ENCODE peak calls at places on chromosomes 16 and 17, in ten cellular contexts. Q, U, X, D, K, H, W, N, G and P are unnamed samples. For H3K4me1, the result is how much of the 10 kb centered on the place peaks cover.

GRCh38 chr17:27346228-27346899 is 52.5 kb downstream of the WSB1 start:
- DNase-seq in Q (no peak), N (no peak), K (no peak), G (no peak), H (no peak), X (no peak), U (no peak), W (no peak), D (no peak), P (no peak)

GRCh38 chr16:54930034-54930938 is at the start of gene IRX5:
- DNase-seq in Q (peak), G (peak), N (peak), U (peak), D (peak), H (peak), X (peak), K (peak), W (peak), P (peak)

GRCh38 chr17:69732272-69732671 is 317.8 kb downstream of the MAP2K6 start:
- DNase-seq in W (no peak), N (no peak), Q (no peak), U (no peak), X (no peak), D (no peak), K (no peak), G (no peak), H (no peak), P (no peak)

GRCh38 chr17:30318190-30318589 is 15.7 kb downstream of the TMIGD1 start:
- DNase-seq in Q (no peak), K (no peak), N (no peak), X (no peak), W (no peak), U (no peak), G (no peak), D (no peak), H (no peak), P (no peak)

GRCh38 chr16:87203060-87203656 is 114.0 kb downstream of the C16orf95 start:
- DNase-seq in G (peak), W (no peak), H (no peak), K (peak), D (peak), X (peak), Q (peak), N (peak), U (no peak), P (no peak)

GRCh38 chr17:36657390-36657762 is 56.0 kb downstream of the MRM1 start:
- DNase-seq in D (no peak), U (no peak), X (no peak), G (no peak), W (no peak), K (no peak), H (no peak), N (no peak), Q (no peak), P (no peak)

GRCh38 chr17:35809855-35810461 is 674 bp downstream of the TAF15 start:
- DNase-seq in U (no peak), Q (no peak), H (no peak), W (no peak), X (no peak), G (no peak), D (no peak), K (no peak), N (no peak), P (no peak)

GRCh38 chr17:37516131-37516561 is 26.5 kb downstream of the DUSP14 start:
- DNase-seq in Q (no peak), U (no peak), K (no peak), G (no peak), W (no peak), D (no peak), X (no peak), N (no peak), H (no peak), P (no peak)

GRCh38 chr17:2796164-2797140 is at the start of gene RAP1GAP2:
- DNase-seq in G (peak), K (peak), N (no peak), U (no peak), W (peak), D (peak), Q (peak), X (no peak), H (no peak), P (peak)

GRCh38 chr17:13704333-13704732 is 102.6 kb upstream of the HS3ST3A1 start:
- DNase-seq in G (no peak), Q (no peak), X (no peak), K (no peak), D (no peak), U (no peak), H (no peak), N (no peak), W (no peak), P (no peak)

GRCh38 chr17:75516619-75517276 is 420 bp downstream of the TSEN54 start:
- DNase-seq in U (peak), H (no peak), W (no peak), G (no peak), Q (peak), X (no peak), N (peak), K (no peak), D (no peak), P (no peak)

GRCh38 chr16:57998484-57998883 is 2.0 kb downstream of the ZNF319 start:
- DNase-seq in N (no peak), Q (no peak), W (no peak), G (peak), X (no peak), K (no peak), U (no peak), H (no peak), D (peak), P (no peak)

GRCh38 chr17:13283606-13284005 is 265.8 kb upstream of the ELAC2 start:
- DNase-seq in W (no peak), D (no peak), Q (no peak), N (no peak), X (no peak), K (no peak), U (no peak), H (no peak), G (no peak), P (no peak)

GRCh38 chr16:24418729-24419128 is 120.6 kb upstream of the RBBP6 start:
- DNase-seq in K (no peak), N (no peak), G (no peak), Q (no peak), H (no peak), U (no peak), W (no peak), X (no peak), D (no peak), P (no peak)

GRCh38 chr17:17125136-17126084 is 80.7 kb downstream of the PLD6 start:
- DNase-seq in U (no peak), D (no peak), X (no peak), G (no peak), W (no peak), Q (no peak), N (no peak), H (no peak), K (no peak), P (no peak)

GRCh38 chr17:72030067-72030899 is 90.5 kb upstream of the SOX9 start:
- DNase-seq in D (peak), G (peak), N (peak), K (peak), H (no peak), Q (peak), X (peak), U (no peak), W (no peak), P (no peak)

GRCh38 chr17:79305831-79306687 is 231.4 kb downstream of the ENGASE start:
- DNase-seq in G (no peak), K (peak), D (peak), N (peak), X (no peak), Q (no peak), U (no peak), W (no peak), H (peak), P (no peak)

GRCh38 chr17:3535253-3535995 is 22.2 kb downstream of the TRPV3 start:
- DNase-seq in Q (peak), D (peak), U (no peak), N (peak), X (peak), G (no peak), W (no peak), H (peak), K (peak), P (no peak)

GRCh38 chr16:23113185-23113584 is 36.1 kb downstream of the USP31 start:
- DNase-seq in U (no peak), N (no peak), G (no peak), K (no peak), D (no peak), H (no peak), W (no peak), X (no peak), Q (no peak), P (no peak)

GRCh38 chr17:11908711-11909146 is 88.5 kb downstream of the ZNF18 start:
- DNase-seq in W (no peak), D (no peak), K (no peak), H (no peak), X (no peak), N (no peak), Q (no peak), U (no peak), G (no peak), P (no peak)

GRCh38 chr17:68349157-68349556 is 57.9 kb downstream of the ARSG start:
- DNase-seq in W (no peak), X (no peak), Q (no peak), N (no peak), U (no peak), H (no peak), D (no peak), G (no peak), K (no peak), P (no peak)

GRCh38 chr17:1004769-1005295 is 7.9 kb downstream of the TIMM22 start:
- DNase-seq in K (peak), G (no peak), W (no peak), N (no peak), H (no peak), Q (no peak), U (no peak), X (no peak), D (peak), P (no peak)

GRCh38 chr16:17237350-17237944 is 233.3 kb downstream of the XYLT1 start:
- DNase-seq in K (no peak), U (no peak), H (no peak), G (no peak), N (no peak), X (no peak), Q (no peak), D (no peak), W (no peak), P (no peak)

GRCh38 chr16:12784076-12784475 is 19.6 kb downstream of the CPPED1 start:
- DNase-seq in G (no peak), X (no peak), K (no peak), D (no peak), Q (no peak), W (no peak), N (no peak), H (no peak), U (no peak), P (no peak)

GRCh38 chr17:68403122-68403521 is 54.2 kb downstream of the WIPI1 start:
- DNase-seq in G (no peak), D (no peak), N (no peak), K (no peak), X (no peak), H (no peak), W (peak), U (no peak), Q (no peak), P (no peak)

GRCh38 chr16:69123894-69124293 is 8.5 kb downstream of the CHTF8 start:
- DNase-seq in U (peak), W (no peak), G (peak), N (peak), Q (peak), X (no peak), D (peak), K (peak), H (peak), P (peak)

GRCh38 chr16:86921289-86921688 is 342.9 kb downstream of the FOXL1 start:
- DNase-seq in K (no peak), U (no peak), W (peak), D (no peak), X (no peak), Q (no peak), H (no peak), G (no peak), N (no peak), P (no peak)

GRCh38 chr17:36463916-36464764 is 22.3 kb upstream of the ZNHIT3 start:
- DNase-seq in H (no peak), N (peak), G (no peak), U (no peak), D (peak), X (peak), W (peak), Q (peak), K (peak), P (no peak)

GRCh38 chr16:28136751-28137434 is 73.4 kb upstream of the GSG1L start:
- DNase-seq in H (no peak), Q (no peak), K (no peak), G (no peak), N (peak), U (no peak), D (no peak), W (no peak), X (no peak), P (no peak)

GRCh38 chr16:49649013-49649785 is 206.7 kb downstream of the ZNF423 start:
- DNase-seq in N (no peak), K (no peak), G (no peak), U (no peak), D (no peak), W (no peak), Q (no peak), X (no peak), H (no peak), P (no peak)

GRCh38 chr16:88815901-88816589 is 4.3 kb upstream of the APRT start:
- DNase-seq in K (no peak), Q (no peak), G (no peak), W (no peak), N (peak), U (no peak), X (no peak), D (peak), H (no peak), P (no peak)

GRCh38 chr16:85569615-85570212 is 43.4 kb upstream of the GSE1 start:
- DNase-seq in N (peak), K (peak), G (peak), H (no peak), W (no peak), X (no peak), D (peak), U (no peak), Q (no peak), P (no peak)

GRCh38 chr16:87790278-87791023 is 24.7 kb upstream of the KLHDC4 start:
- DNase-seq in Q (peak), H (peak), U (no peak), W (peak), X (no peak), D (peak), K (peak), N (peak), G (no peak), P (no peak)

GRCh38 chr16:64469906-64470702 is 651.8 kb downstream of the CDH11 start:
- DNase-seq in K (no peak), W (no peak), U (no peak), G (no peak), Q (peak), H (peak), D (no peak), N (peak), X (no peak), P (no peak)

GRCh38 chr17:70254735-70255460 is 85.6 kb downstream of the KCNJ2 start:
- DNase-seq in D (no peak), Q (no peak), H (no peak), X (no peak), G (no peak), U (no peak), W (no peak), N (no peak), K (no peak), P (no peak)

DNA sequence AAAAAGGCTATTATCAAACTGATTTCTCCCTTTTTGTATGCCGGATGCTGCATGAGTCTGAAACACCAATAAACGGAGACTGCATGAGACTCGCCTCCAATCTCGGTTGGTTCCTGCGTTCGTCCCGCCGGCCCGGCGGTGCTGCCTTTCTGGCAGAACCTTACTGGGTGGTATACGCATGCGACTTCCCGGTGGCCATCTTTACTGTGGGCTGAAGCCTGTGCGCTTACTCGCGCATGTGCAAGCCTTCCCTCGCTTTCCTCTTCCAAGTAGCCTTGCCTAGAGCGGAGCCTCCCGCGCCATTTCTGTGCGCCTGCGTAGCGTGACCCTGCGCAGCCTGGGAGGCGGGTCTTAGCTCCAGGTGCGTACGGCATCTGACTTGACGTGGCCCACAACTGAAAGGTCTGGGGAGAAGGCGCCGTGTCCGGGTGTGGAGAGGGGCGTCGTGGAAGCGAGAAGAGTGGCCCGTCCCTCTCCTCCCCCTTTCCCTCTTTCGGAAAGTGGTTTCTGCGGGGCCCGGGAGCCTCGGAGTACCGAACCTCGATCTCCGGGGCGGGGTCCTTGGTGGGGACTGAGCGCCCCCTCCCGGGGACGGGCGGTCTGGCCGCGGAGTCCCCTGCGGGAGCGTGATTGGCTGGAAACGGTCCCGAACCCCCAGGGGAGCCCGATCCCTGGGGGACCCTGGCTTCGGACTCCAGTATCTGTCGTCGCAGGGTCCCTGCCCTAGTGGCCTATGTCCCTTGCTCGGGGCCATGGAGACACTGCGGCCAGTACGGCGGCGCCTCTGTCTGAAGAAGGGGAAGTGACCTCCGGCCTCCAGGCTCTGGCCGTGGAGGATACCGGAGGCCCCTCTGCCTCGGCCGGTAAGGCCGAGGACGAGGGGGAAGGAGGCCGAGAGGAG is at the start of gene PAGR1:
- DNase-seq in N (peak), W (peak), D (peak), K (peak), G (peak), U (peak), Q (peak), H (peak), X (peak), P (peak)
- H3K4me1 ChIP-seq in N (half or more), W (half or more), D (half or more), K (half or more), G (half or more), U (under half), Q (under half), H (under half), X (under half), P (half or more)

DNA sequence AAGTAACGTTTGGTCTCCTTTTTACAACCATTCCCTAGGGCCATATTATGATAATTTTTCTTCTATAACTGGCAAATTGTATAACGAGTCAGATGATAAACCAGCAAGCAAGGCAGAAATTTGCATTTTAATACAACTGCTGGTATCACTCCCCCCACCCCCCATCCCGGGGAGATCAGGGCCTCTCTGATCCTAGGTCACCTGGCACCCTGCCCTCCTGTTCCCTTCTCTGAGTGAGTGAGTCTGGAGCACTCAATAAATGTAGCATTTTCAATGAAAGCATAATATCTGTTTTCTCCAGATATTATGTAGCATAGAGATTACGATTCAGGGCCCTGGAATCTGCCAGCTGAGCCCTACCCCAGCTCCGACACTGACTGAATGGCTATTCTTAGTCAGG is 204.2 kb upstream of the RPL38 start:
- DNase-seq in G (no peak), Q (no peak), U (no peak), D (no peak), X (no peak), K (no peak), W (no peak), N (no peak), H (no peak), P (no peak)
- TF ChIP-seq POLR2A in G (no peak), Q (no peak), U (no peak), D (no peak), X (no peak), K (no peak), W (no peak), N (no peak), H (no peak), P (no peak)

DNA sequence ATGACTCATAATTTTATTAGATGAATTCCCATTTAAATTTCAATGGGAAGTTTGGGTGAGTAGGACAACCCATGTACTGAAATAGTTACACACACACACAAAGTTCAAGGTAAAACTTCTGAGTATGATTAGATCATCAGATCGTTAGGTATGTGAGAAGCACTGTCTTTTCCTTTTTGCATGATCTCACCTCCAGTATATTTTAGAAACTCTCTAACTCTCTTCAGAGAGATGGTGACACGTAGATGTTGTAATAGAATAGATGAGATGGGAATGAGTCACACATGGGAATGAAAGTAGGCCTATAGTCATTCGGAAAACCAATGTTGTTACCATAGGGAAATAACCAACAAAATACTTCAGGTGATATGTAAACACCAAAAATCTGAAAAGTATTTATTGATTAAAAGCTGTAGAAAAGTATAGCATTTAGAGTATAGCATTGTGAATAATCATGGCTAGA is 22.2 kb downstream of the KRT23 start:
- DNase-seq in H (no peak), G (no peak), X (no peak), W (no peak), D (no peak), N (no peak), Q (no peak), K (no peak), U (no peak), P (no peak)
- H3K4me1 ChIP-seq in H (under half), G (under half), X (under half), W (under half), D (under half), N (under half), Q (under half), K (under half), U (under half), P (under half)

DNA sequence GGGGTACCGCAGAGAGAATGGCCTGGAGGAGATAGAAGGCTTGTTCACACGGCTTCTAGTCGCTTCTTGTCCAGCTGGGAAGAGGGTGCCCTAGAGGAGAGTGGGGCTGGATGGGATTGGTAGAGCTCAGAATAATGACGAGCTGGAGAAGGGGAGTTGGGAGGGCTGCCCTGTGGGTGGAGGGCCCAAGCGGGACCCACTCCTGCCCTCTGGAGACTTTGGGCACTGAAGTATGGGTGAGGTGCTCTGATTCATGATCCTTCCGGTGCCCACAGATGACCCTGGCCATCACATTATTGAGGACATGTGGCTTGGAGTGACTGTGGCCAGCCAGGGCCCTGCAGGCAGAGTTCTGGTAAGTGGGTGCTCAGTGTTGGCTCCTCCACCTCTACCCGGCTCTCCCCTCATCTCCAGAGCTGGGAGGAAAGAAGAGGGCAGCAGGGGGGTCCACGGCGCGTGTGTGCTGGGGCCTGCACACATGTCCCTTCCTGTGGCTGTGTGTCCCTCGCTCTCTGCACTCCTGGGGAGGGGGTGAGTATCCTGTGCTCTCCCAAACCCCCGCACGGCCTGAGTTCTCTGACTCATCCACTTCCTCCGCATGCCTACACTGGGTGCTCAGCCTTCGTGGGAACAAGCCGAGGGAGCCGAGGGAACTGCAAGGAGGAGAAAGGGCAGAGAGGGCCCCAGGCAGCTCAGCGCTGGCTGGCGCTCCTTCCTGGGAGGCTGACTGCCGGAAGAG is 8.5 kb downstream of the ITGA3 start:
- DNase-seq in G (peak), D (no peak), H (peak), U (peak), X (no peak), N (no peak), W (peak), K (peak), Q (no peak), P (no peak)
- TF ChIP-seq POLR2A in G (no peak), D (no peak), H (no peak), U (peak), X (no peak), N (no peak), W (no peak), K (peak), Q (no peak), P (no peak)